ENCODE peak calls at places on chromosomes 5 and 9, in seven cellular contexts. K is endothelial cell, E is endodermal cell, H is epithelial cell of esophagus, T is GM13976, D is nephron progenitor cell, F is foreskin keratinocyte. X is an unnamed sample.

GRCh38 chr5:76294573-76294972 is 108.5 kb upstream of the IQGAP2 start:
- DNase-seq in K (no peak), E (no peak), H (no peak), T (no peak), D (no peak), F (no peak), X (no peak)

GRCh38 chr5:135013947-135014570 is 20.0 kb downstream of the PITX1 start:
- DNase-seq in K (no peak), E (peak), H (no peak), T (no peak), D (no peak), F (no peak), X (no peak)

GRCh38 chr5:74161171-74161570 is 479.4 kb downstream of the ENC1 start:
- DNase-seq in K (no peak), E (no peak), H (no peak), T (no peak), D (no peak), F (peak), X (no peak)

GRCh38 chr5:166637295-166637694 is 1654.2 kb upstream of the WWC1 start:
- DNase-seq in K (no peak), E (no peak), H (no peak), T (no peak), D (no peak), F (no peak), X (no peak)

GRCh38 chr9:127305450-127306226 is 41.1 kb downstream of the GARNL3 start:
- DNase-seq in K (no peak), E (peak), H (no peak), T (no peak), D (no peak), F (no peak), X (no peak)

GRCh38 chr9:105858877-105859276 is 164.5 kb downstream of the TMEM38B start:
- DNase-seq in K (no peak), E (no peak), H (no peak), T (no peak), D (no peak), F (no peak), X (no peak)

GRCh38 chr5:121174351-121174750 is 677.3 kb upstream of the FTMT start:
- DNase-seq in K (no peak), E (no peak), H (no peak), T (no peak), D (no peak), F (no peak), X (no peak)

GRCh38 chr5:172156541-172156994 is 31.5 kb downstream of the STK10 start:
- DNase-seq in K (no peak), E (no peak), H (no peak), T (no peak), D (no peak), F (no peak), X (no peak)

GRCh38 chr9:89532478-89532877 is 34.6 kb upstream of the SEMA4D start:
- DNase-seq in K (no peak), E (no peak), H (peak), T (no peak), D (no peak), F (no peak), X (no peak)

GRCh38 chr9:134501266-134502181 is 140.1 kb upstream of the COL5A1 start:
- DNase-seq in K (no peak), E (no peak), H (no peak), T (no peak), D (no peak), F (peak), X (no peak)

GRCh38 chr5:143428155-143428554 is 24.7 kb upstream of the NR3C1 start:
- DNase-seq in K (no peak), E (no peak), H (no peak), T (no peak), D (no peak), F (no peak), X (no peak)

GRCh38 chr5:16593013-16593412 is 23.8 kb downstream of the RETREG1 start:
- DNase-seq in K (no peak), E (no peak), H (peak), T (no peak), D (no peak), F (no peak), X (peak)

GRCh38 chr9:136244776-136245193 is 827 bp downstream of the QSOX2 start:
- DNase-seq in K (no peak), E (no peak), H (no peak), T (no peak), D (no peak), F (no peak), X (no peak)

GRCh38 chr9:136901516-136902258 is 15.4 kb downstream of the TRAF2 start:
- DNase-seq in K (no peak), E (no peak), H (peak), T (peak), D (no peak), F (peak), X (no peak)

GRCh38 chr5:136006767-136007251 is 22.0 kb upstream of the TGFBI start:
- DNase-seq in K (no peak), E (peak), H (peak), T (no peak), D (no peak), F (peak), X (no peak)

GRCh38 chr5:157222506-157223230 is 42.0 kb downstream of the ITK start:
- DNase-seq in K (no peak), E (no peak), H (no peak), T (no peak), D (no peak), F (no peak), X (no peak)

GRCh38 chr9:89743576-89744254 is 138.9 kb downstream of the GADD45G start:
- DNase-seq in K (no peak), E (peak), H (no peak), T (peak), D (no peak), F (no peak), X (no peak)

GRCh38 chr9:111952559-111952958 is 55.9 kb downstream of the UGCG start:
- DNase-seq in K (no peak), E (no peak), H (peak), T (no peak), D (no peak), F (peak), X (no peak)

GRCh38 chr9:129445794-129446306 is 175.1 kb downstream of the C9orf50 start:
- DNase-seq in K (no peak), E (no peak), H (no peak), T (no peak), D (no peak), F (no peak), X (no peak)
- TF ChIP-seq CTCF in K (no peak), E (no peak), H (no peak), T (no peak), D (no peak), F (no peak), X (no peak)

GRCh38 chr9:12426198-12426864 is 266.9 kb upstream of the TYRP1 start:
- DNase-seq in K (no peak), E (peak), H (peak), T (no peak), D (no peak), F (peak), X (no peak)
- TF ChIP-seq CTCF in K (no peak), E (peak), H (peak), T (no peak), D (peak), F (peak), X (no peak)

GRCh38 chr5:72314571-72315172 is 5.4 kb downstream of the MRPS27 start:
- DNase-seq in K (no peak), E (no peak), H (peak), T (no peak), D (no peak), F (peak), X (no peak)
- TF ChIP-seq CTCF in K (no peak), E (peak), H (peak), T (no peak), D (no peak), F (peak), X (no peak)

GRCh38 chr5:81785311-81785710 is 34.4 kb upstream of the SSBP2 start:
- DNase-seq in K (no peak), E (no peak), H (no peak), T (no peak), D (no peak), F (no peak), X (no peak)
- TF ChIP-seq CTCF in K (no peak), E (no peak), H (no peak), T (no peak), D (no peak), F (no peak), X (no peak)

GRCh38 chr5:154598021-154598420 is 120.0 kb upstream of the HAND1 start:
- DNase-seq in K (no peak), E (no peak), H (no peak), T (no peak), D (no peak), F (no peak), X (no peak)
- TF ChIP-seq CTCF in K (no peak), E (no peak), H (no peak), T (no peak), D (no peak), F (no peak), X (no peak)

GRCh38 chr9:115231116-115231515 is 113.2 kb upstream of the TNC start:
- DNase-seq in K (no peak), E (no peak), H (no peak), T (no peak), D (no peak), F (no peak), X (no peak)

GRCh38 chr9:115225459-115226116 is 107.6 kb upstream of the TNC start:
- DNase-seq in K (no peak), E (no peak), H (no peak), T (no peak), D (no peak), F (no peak), X (no peak)

GRCh38 chr9:115229496-115229895 is 111.5 kb upstream of the TNC start:
- DNase-seq in K (no peak), E (no peak), H (peak), T (no peak), D (no peak), F (peak), X (no peak)

GRCh38 chr9:115220339-115221009 is 102.5 kb upstream of the TNC start:
- DNase-seq in K (no peak), E (no peak), H (peak), T (no peak), D (no peak), F (peak), X (no peak)

GRCh38 chr9:115226152-115226551 is 108.2 kb upstream of the TNC start:
- DNase-seq in K (no peak), E (no peak), H (no peak), T (no peak), D (no peak), F (no peak), X (no peak)
- TF ChIP-seq CTCF in K (peak), E (peak), H (no peak), T (no peak), D (peak), F (no peak), X (no peak)

DNA sequence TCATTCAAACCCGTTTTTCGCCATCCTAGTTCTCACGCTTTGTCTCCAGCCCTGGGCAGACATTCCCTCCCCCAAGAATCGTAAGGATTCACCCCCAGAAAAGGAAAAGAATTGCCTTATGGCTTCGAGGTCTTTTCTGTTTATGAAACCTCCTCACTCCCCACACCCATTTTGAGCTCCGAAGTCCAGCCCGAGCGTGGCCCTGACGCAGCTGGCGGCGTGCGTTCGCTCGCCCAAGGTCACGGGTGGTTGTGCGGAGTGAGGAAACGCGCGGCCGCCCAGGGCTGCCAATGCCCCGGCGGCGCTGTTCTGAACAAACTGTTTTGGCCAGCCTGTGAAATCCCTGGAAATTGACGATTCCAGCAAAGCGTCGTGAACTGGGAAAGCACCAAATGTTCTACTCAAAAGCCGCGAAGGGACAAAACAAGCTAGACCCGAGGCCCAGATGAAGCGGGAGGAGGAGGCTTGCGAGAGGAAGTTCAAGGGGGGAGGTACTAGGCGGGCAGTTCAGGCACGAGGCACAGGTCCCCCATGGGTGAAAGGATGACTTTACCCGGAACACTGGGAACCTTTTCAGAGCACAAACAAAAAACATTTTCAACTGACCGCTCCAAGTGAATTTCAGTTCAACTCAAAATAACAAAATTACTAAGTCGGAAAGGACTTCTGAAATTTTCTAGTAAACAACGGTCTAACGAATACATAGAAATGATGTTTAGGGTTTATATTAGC is 683 bp upstream of the ZFAND5 start:
- DNase-seq in K (peak), E (peak), H (no peak), T (peak), D (peak), F (no peak), X (peak)
- TF ChIP-seq CTCF in K (no peak), E (peak), H (no peak), T (no peak), D (no peak), F (peak), X (peak)

X was measured in omental fat pad.